ENCODE peak calls at places on chromosomes 16 and 17, in ten cellular contexts. C is pancreas; H is activated CD8-positive, alpha-beta T cell treated with anti-CD3 and anti-CD28 coated beads for 36 hours; F is AG04450; P is CD8-positive, alpha-beta memory T cell; L is nephron progenitor cell; A is ovary; N is OCI-M1; D is NCI-H1436; M is posterior cingulate gyrus. B is an unnamed sample.

GRCh38 chr16:10579965-10580918 is at the start of gene EMP2:
- DNase-seq in A (peak), H (no peak), M (no peak), P (no peak), F (peak), N (peak), C (peak), D (peak), L (peak), B (peak)

GRCh38 chr16:86897486-86897885 is 319.1 kb downstream of the FOXL1 start:
- DNase-seq in P (no peak), F (no peak), D (no peak), A (no peak), N (no peak), L (no peak), H (no peak), M (no peak), C (no peak), B (no peak)

GRCh38 chr17:62616993-62617893 is 10.2 kb upstream of the MRC2 start:
- DNase-seq in P (no peak), L (peak), N (no peak), H (no peak), D (no peak), A (no peak), M (no peak), F (no peak), C (no peak), B (peak)

GRCh38 chr17:77462101-77462500 is 321.3 kb downstream of the SEC14L1 start:
- DNase-seq in L (no peak), M (no peak), N (no peak), F (no peak), D (no peak), H (peak), C (no peak), P (peak), A (no peak), B (no peak)

GRCh38 chr16:59729613-59730012 is 995.5 kb upstream of the GOT2 start:
- DNase-seq in P (no peak), F (no peak), M (no peak), D (no peak), A (no peak), N (no peak), C (no peak), L (no peak), H (no peak), B (no peak)

GRCh38 chr17:56604691-56605090 is 11.2 kb downstream of the NOG start:
- DNase-seq in M (no peak), A (no peak), L (no peak), P (no peak), N (no peak), D (no peak), F (no peak), H (no peak), C (no peak), B (no peak)

GRCh38 chr17:15910791-15911190 is 34.1 kb upstream of the ADORA2B start:
- DNase-seq in C (no peak), L (no peak), P (no peak), F (no peak), A (no peak), N (no peak), H (no peak), D (no peak), M (no peak), B (no peak)

GRCh38 chr16:8120001-8120400 is 470.3 kb downstream of the TMEM114 start:
- DNase-seq in H (no peak), P (no peak), F (no peak), L (no peak), N (no peak), A (no peak), C (no peak), M (no peak), D (no peak), B (peak)

GRCh38 chr17:80737106-80738019 is 192.7 kb downstream of the RPTOR start:
- DNase-seq in D (no peak), M (no peak), F (no peak), P (no peak), N (peak), C (no peak), A (no peak), H (peak), L (no peak), B (no peak)

GRCh38 chr16:57000271-57001025 is 11.1 kb downstream of the NLRC5 start:
- DNase-seq in H (peak), F (peak), M (no peak), L (no peak), A (peak), N (no peak), C (no peak), D (no peak), P (no peak), B (no peak)

GRCh38 chr17:2700031-2700490 is 11.5 kb downstream of the CLUH start:
- DNase-seq in M (no peak), L (no peak), P (no peak), H (no peak), F (no peak), C (no peak), A (peak), D (no peak), N (no peak), B (no peak)

GRCh38 chr17:47077576-47077975 is 98.5 kb upstream of the RPRML start:
- DNase-seq in L (no peak), H (no peak), P (no peak), D (no peak), N (no peak), F (no peak), C (no peak), M (no peak), A (no peak), B (no peak)

GRCh38 chr16:57485916-57486857 is at the start of gene DOK4:
- DNase-seq in A (peak), F (no peak), P (peak), L (peak), N (peak), D (peak), C (peak), M (peak), H (peak), B (peak)

GRCh38 chr17:50817838-50818237 is 17.5 kb upstream of the WFIKKN2 start:
- DNase-seq in L (no peak), M (no peak), N (no peak), F (no peak), H (no peak), A (no peak), P (no peak), D (no peak), C (no peak), B (no peak)

GRCh38 chr17:49249292-49249794 is 18.8 kb upstream of the PHOSPHO1 start:
- DNase-seq in L (no peak), M (no peak), H (no peak), D (no peak), C (no peak), N (peak), P (no peak), A (no peak), F (no peak), B (no peak)